ENCODE peak calls at places on chromosomes 5 and 9, in eight cellular contexts. I is lower lobe of right lung, V is heart right ventricle, D is IMR-90, Y is astrocyte of the cerebellum, B is tibial nerve, A is Peyer's patch, H is HCT116. R is an unnamed sample.

GRCh38 chr5:91957671-91958070 is 574.6 kb upstream of the ARRDC3 start:
- DNase-seq in D (peak), I (no peak), Y (no peak), V (no peak), H (peak), A (no peak), B (no peak), R (no peak)

GRCh38 chr9:96331236-96331947 is 29.4 kb upstream of the HSD17B3 start:
- DNase-seq in B (no peak), D (peak), H (no peak), V (no peak), I (no peak), A (no peak), Y (no peak), R (peak)

GRCh38 chr5:180816608-180817534 is 14.3 kb upstream of the MGAT1 start:
- DNase-seq in I (no peak), B (no peak), Y (no peak), H (no peak), A (peak), V (peak), D (peak), R (peak)

GRCh38 chr5:64637144-64637543 is 53.2 kb upstream of the SHISAL2B start:
- DNase-seq in Y (no peak), V (no peak), H (no peak), B (no peak), A (no peak), D (no peak), I (no peak), R (no peak)

GRCh38 chr9:74861773-74862172 is 25.9 kb downstream of the TRPM6 start:
- DNase-seq in Y (no peak), B (no peak), A (no peak), I (no peak), H (no peak), V (no peak), D (no peak), R (no peak)

GRCh38 chr9:27505744-27506161 is 18.3 kb upstream of the IFNK start:
- DNase-seq in B (no peak), Y (no peak), I (no peak), D (no peak), V (no peak), A (no peak), H (no peak), R (no peak)

GRCh38 chr5:180696116-180696515 is 43.7 kb downstream of the OR2Y1 start:
- DNase-seq in V (no peak), I (no peak), H (no peak), B (no peak), D (no peak), A (no peak), Y (no peak), R (no peak)

GRCh38 chr5:58456486-58456885 is 3.4 kb downstream of the PLK2 start:
- DNase-seq in A (no peak), I (no peak), B (no peak), D (no peak), V (no peak), Y (no peak), H (no peak), R (no peak)

GRCh38 chr5:115414406-115415142 is 118.1 kb upstream of the CCDC112 start:
- DNase-seq in I (peak), Y (peak), B (no peak), H (no peak), V (no peak), A (no peak), D (peak), R (peak)

DNA sequence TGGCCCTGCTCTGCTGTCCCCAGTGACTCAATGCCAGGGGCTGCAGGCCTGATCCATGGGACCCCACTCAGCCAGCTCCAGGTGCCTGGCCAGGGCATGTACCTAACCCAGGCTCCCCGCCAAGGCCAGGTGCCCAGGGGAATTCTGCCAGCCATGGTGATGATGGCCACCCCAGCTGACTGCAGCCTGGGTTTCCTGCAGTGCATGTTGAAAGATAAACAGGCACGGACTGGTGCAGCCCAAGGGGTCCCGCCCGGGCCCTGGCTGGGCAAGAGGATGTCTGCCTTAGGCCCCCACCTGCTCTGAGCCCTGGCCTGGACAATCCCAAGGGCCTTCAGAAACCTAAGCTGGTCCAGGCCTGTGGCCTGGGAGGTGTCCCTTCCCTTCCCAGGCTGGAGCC is 1.2 kb downstream of the ABCA2 start:
- DNase-seq in H (no peak), B (no peak), V (no peak), Y (no peak), I (no peak), D (no peak), A (no peak), R (no peak)
- H3K4me3 ChIP-seq in H (peak), B (peak), V (no peak), Y (no peak), I (peak), D (no peak), A (peak), R (no peak)

GRCh38 chr9:122095010-122095767 is 2.1 kb upstream of the TTLL11 start:
- DNase-seq in I (no peak), Y (peak), V (no peak), B (no peak), A (peak), D (peak), H (peak), R (peak)
- TF ChIP-seq CTCF in I (peak), Y (peak), V (peak), B (peak), A (peak), D (peak), H (peak), R (peak)

DNA sequence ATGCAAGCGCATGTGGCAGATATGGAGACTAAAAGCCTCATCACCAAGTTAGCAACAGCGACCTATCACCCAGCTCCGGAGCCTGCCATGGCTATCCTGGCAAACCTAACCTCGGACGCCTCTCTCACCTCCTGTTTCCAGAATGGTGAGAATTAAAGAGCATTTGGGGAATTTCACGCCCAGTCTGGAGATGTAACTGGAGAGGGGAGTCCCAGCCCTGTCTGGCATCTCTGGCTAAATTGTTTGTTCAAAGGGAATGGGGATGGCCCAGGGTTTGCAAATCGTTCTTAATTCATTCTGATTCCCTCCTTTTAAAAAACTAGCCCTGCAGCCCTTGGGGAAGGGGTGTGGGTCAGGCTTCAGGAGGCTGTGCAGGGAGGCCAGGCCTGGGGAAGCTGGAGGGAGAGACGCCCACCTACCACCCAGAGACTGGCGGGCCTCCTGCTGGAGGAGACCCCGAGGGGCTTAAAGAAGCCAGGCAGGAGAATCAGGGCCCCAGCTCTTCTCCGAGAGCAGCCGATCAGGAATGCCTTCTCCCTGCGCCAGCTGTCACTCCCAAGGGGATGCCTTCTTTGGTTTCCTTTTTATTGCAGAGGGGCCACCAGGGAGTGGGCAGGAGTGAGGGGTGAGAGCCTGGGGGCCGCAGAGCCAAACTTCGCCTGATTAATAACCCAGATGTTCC is 971 bp upstream of the COL5A1 start:
- DNase-seq in I (no peak), A (no peak), H (no peak), Y (no peak), D (no peak), V (no peak), B (no peak), R (no peak)
- H3K4me3 ChIP-seq in I (peak), A (peak), H (no peak), Y (peak), D (peak), V (no peak), B (peak), R (peak)

GRCh38 chr9:19577411-19577810 is 168.6 kb downstream of the ACER2 start:
- DNase-seq in I (no peak), A (no peak), D (no peak), B (no peak), V (no peak), H (no peak), Y (no peak), R (no peak)
- TF ChIP-seq CTCF in I (no peak), A (no peak), D (no peak), B (no peak), V (no peak), H (no peak), Y (no peak), R (no peak)

DNA sequence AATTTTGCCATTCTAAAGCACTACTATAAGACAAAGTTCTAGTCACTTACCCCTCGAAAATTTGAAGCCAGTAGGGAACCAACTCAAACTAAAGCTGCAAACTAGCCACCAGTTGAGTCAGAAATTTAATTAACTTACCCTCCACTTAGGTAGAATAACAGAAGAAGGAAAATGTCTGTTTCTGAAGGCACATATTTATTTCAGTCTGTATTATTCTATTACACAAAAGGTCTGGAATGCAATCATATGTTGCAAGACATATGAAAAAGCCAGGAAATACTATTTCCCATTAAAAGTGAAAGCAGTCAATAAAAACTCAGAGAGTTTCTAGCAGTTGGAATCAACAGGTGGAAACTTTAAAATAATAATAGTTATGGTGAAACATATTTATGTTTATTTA is 79.2 kb upstream of the SLCO4C1 start:
- DNase-seq in Y (no peak), A (no peak), D (no peak), B (no peak), V (no peak), H (no peak), I (no peak), R (no peak)
- H3K4me3 ChIP-seq in Y (no peak), A (no peak), D (no peak), B (no peak), V (no peak), H (no peak), I (no peak), R (no peak)